ENCODE peak calls at places on chromosomes 1 and 21, in five cellular contexts. One of them, this sample, is unnamed.

GRCh38 chr1:1295154-1295923 is 12.4 kb downstream of the ACAP3 start:
- DNase-seq in skeletal muscle cell: no peak
- DNase-seq in NCI-H1436: no peak
- DNase-seq in BJ: no peak
- DNase-seq in stimulated activated naive CD8-positive, alpha-beta T cell treated with anti-CD3 and anti-CD28 coated beads, Interleukin-15, amount 100 ng/mL, for 72 hours: no peak
- DNase-seq in this sample: no peak

GRCh38 chr1:180953291-180953747 is 40.6 kb downstream of the KIAA1614 start:
- DNase-seq in skeletal muscle cell: no peak
- DNase-seq in NCI-H1436: no peak
- DNase-seq in BJ: no peak
- DNase-seq in stimulated activated naive CD8-positive, alpha-beta T cell treated with anti-CD3 and anti-CD28 coated beads, Interleukin-15, amount 100 ng/mL, for 72 hours: no peak
- DNase-seq in this sample: peak

GRCh38 chr1:183368213-183369108 is 49.7 kb downstream of the NMNAT2 start:
- DNase-seq in skeletal muscle cell: no peak
- DNase-seq in NCI-H1436: no peak
- DNase-seq in BJ: no peak
- DNase-seq in stimulated activated naive CD8-positive, alpha-beta T cell treated with anti-CD3 and anti-CD28 coated beads, Interleukin-15, amount 100 ng/mL, for 72 hours: no peak
- DNase-seq in this sample: peak

GRCh38 chr1:172477216-172477615 is 33.3 kb upstream of the PIGC start:
- DNase-seq in skeletal muscle cell: no peak
- DNase-seq in NCI-H1436: no peak
- DNase-seq in BJ: no peak
- DNase-seq in stimulated activated naive CD8-positive, alpha-beta T cell treated with anti-CD3 and anti-CD28 coated beads, Interleukin-15, amount 100 ng/mL, for 72 hours: no peak
- DNase-seq in this sample: no peak

GRCh38 chr1:201694615-201695335 is 134.2 kb upstream of the IPO9 start:
- DNase-seq in skeletal muscle cell: no peak
- DNase-seq in NCI-H1436: no peak
- DNase-seq in BJ: no peak
- DNase-seq in stimulated activated naive CD8-positive, alpha-beta T cell treated with anti-CD3 and anti-CD28 coated beads, Interleukin-15, amount 100 ng/mL, for 72 hours: no peak
- DNase-seq in this sample: no peak

GRCh38 chr1:156378557-156378956 is 9.5 kb downstream of the RHBG start:
- DNase-seq in skeletal muscle cell: no peak
- DNase-seq in NCI-H1436: no peak
- DNase-seq in BJ: no peak
- DNase-seq in stimulated activated naive CD8-positive, alpha-beta T cell treated with anti-CD3 and anti-CD28 coated beads, Interleukin-15, amount 100 ng/mL, for 72 hours: no peak
- DNase-seq in this sample: no peak

GRCh38 chr1:43620956-43621355 is 29.0 kb upstream of the KDM4A start:
- DNase-seq in skeletal muscle cell: no peak
- DNase-seq in NCI-H1436: no peak
- DNase-seq in BJ: no peak
- DNase-seq in stimulated activated naive CD8-positive, alpha-beta T cell treated with anti-CD3 and anti-CD28 coated beads, Interleukin-15, amount 100 ng/mL, for 72 hours: no peak
- DNase-seq in this sample: no peak

GRCh38 chr1:19684677-19685076 is 20.0 kb downstream of the HTR6 start:
- DNase-seq in skeletal muscle cell: no peak
- DNase-seq in NCI-H1436: no peak
- DNase-seq in BJ: no peak
- DNase-seq in stimulated activated naive CD8-positive, alpha-beta T cell treated with anti-CD3 and anti-CD28 coated beads, Interleukin-15, amount 100 ng/mL, for 72 hours: no peak
- DNase-seq in this sample: no peak

GRCh38 chr1:23980725-23981063 is 567 bp upstream of the SRSF10 start:
- DNase-seq in skeletal muscle cell: no peak
- DNase-seq in NCI-H1436: peak
- DNase-seq in BJ: no peak
- DNase-seq in stimulated activated naive CD8-positive, alpha-beta T cell treated with anti-CD3 and anti-CD28 coated beads, Interleukin-15, amount 100 ng/mL, for 72 hours: peak
- DNase-seq in this sample: no peak

GRCh38 chr1:204451352-204452124 is 39.9 kb upstream of the PPP1R15B start:
- DNase-seq in skeletal muscle cell: no peak
- DNase-seq in NCI-H1436: no peak
- DNase-seq in BJ: no peak
- DNase-seq in stimulated activated naive CD8-positive, alpha-beta T cell treated with anti-CD3 and anti-CD28 coated beads, Interleukin-15, amount 100 ng/mL, for 72 hours: no peak
- DNase-seq in this sample: no peak

GRCh38 chr1:216793303-216793702 is 70.1 kb upstream of the ESRRG start:
- DNase-seq in skeletal muscle cell: no peak
- DNase-seq in NCI-H1436: no peak
- DNase-seq in BJ: no peak
- DNase-seq in stimulated activated naive CD8-positive, alpha-beta T cell treated with anti-CD3 and anti-CD28 coated beads, Interleukin-15, amount 100 ng/mL, for 72 hours: no peak
- DNase-seq in this sample: no peak

GRCh38 chr1:36542962-36543515 is 60.3 kb upstream of the CSF3R start:
- DNase-seq in skeletal muscle cell: no peak
- DNase-seq in NCI-H1436: peak
- DNase-seq in BJ: no peak
- DNase-seq in stimulated activated naive CD8-positive, alpha-beta T cell treated with anti-CD3 and anti-CD28 coated beads, Interleukin-15, amount 100 ng/mL, for 72 hours: no peak
- DNase-seq in this sample: no peak

GRCh38 chr21:26544208-26544607 is 28.9 kb downstream of the CYYR1 start:
- DNase-seq in skeletal muscle cell: no peak
- DNase-seq in NCI-H1436: no peak
- DNase-seq in BJ: no peak
- DNase-seq in stimulated activated naive CD8-positive, alpha-beta T cell treated with anti-CD3 and anti-CD28 coated beads, Interleukin-15, amount 100 ng/mL, for 72 hours: no peak
- DNase-seq in this sample: no peak

GRCh38 chr1:246214708-246215504 is 292.2 kb downstream of the SMYD3 start:
- DNase-seq in skeletal muscle cell: peak
- DNase-seq in NCI-H1436: no peak
- DNase-seq in BJ: peak
- DNase-seq in stimulated activated naive CD8-positive, alpha-beta T cell treated with anti-CD3 and anti-CD28 coated beads, Interleukin-15, amount 100 ng/mL, for 72 hours: no peak
- DNase-seq in this sample: peak

GRCh38 chr21:36297938-36298572 is 21.9 kb upstream of the MORC3 start:
- DNase-seq in skeletal muscle cell: no peak
- DNase-seq in NCI-H1436: no peak
- DNase-seq in BJ: no peak
- DNase-seq in stimulated activated naive CD8-positive, alpha-beta T cell treated with anti-CD3 and anti-CD28 coated beads, Interleukin-15, amount 100 ng/mL, for 72 hours: peak
- DNase-seq in this sample: no peak

GRCh38 chr1:3831689-3832088 is 25.3 kb downstream of the CEP104 start:
- DNase-seq in skeletal muscle cell: no peak
- DNase-seq in NCI-H1436: no peak
- DNase-seq in BJ: peak
- DNase-seq in stimulated activated naive CD8-positive, alpha-beta T cell treated with anti-CD3 and anti-CD28 coated beads, Interleukin-15, amount 100 ng/mL, for 72 hours: no peak
- DNase-seq in this sample: no peak

GRCh38 chr1:222996307-222996983 is 146.6 kb downstream of the TLR5 start:
- DNase-seq in skeletal muscle cell: no peak
- DNase-seq in NCI-H1436: no peak
- DNase-seq in BJ: no peak
- DNase-seq in stimulated activated naive CD8-positive, alpha-beta T cell treated with anti-CD3 and anti-CD28 coated beads, Interleukin-15, amount 100 ng/mL, for 72 hours: no peak
- DNase-seq in this sample: no peak

GRCh38 chr1:16175610-16176553 is 20.0 kb upstream of the EPHA2 start:
- DNase-seq in skeletal muscle cell: no peak
- DNase-seq in NCI-H1436: no peak
- DNase-seq in BJ: peak
- DNase-seq in stimulated activated naive CD8-positive, alpha-beta T cell treated with anti-CD3 and anti-CD28 coated beads, Interleukin-15, amount 100 ng/mL, for 72 hours: no peak
- DNase-seq in this sample: no peak

GRCh38 chr1:90996742-90997413 is 25.0 kb downstream of the ZNF644 start:
- DNase-seq in skeletal muscle cell: no peak
- DNase-seq in NCI-H1436: no peak
- DNase-seq in BJ: no peak
- DNase-seq in stimulated activated naive CD8-positive, alpha-beta T cell treated with anti-CD3 and anti-CD28 coated beads, Interleukin-15, amount 100 ng/mL, for 72 hours: no peak
- DNase-seq in this sample: no peak

GRCh38 chr1:71586030-71586429 is 505.2 kb upstream of the ZRANB2 start:
- DNase-seq in skeletal muscle cell: no peak
- DNase-seq in NCI-H1436: no peak
- DNase-seq in BJ: no peak
- DNase-seq in stimulated activated naive CD8-positive, alpha-beta T cell treated with anti-CD3 and anti-CD28 coated beads, Interleukin-15, amount 100 ng/mL, for 72 hours: no peak
- DNase-seq in this sample: no peak

GRCh38 chr21:33642896-33643657 is 776 bp downstream of the ITSN1 start:
- DNase-seq in skeletal muscle cell: no peak
- DNase-seq in NCI-H1436: no peak
- DNase-seq in BJ: no peak
- DNase-seq in stimulated activated naive CD8-positive, alpha-beta T cell treated with anti-CD3 and anti-CD28 coated beads, Interleukin-15, amount 100 ng/mL, for 72 hours: peak
- DNase-seq in this sample: no peak

GRCh38 chr1:110424699-110425098 is 17.2 kb upstream of the LAMTOR5 start:
- DNase-seq in skeletal muscle cell: no peak
- DNase-seq in NCI-H1436: no peak
- DNase-seq in BJ: no peak
- DNase-seq in stimulated activated naive CD8-positive, alpha-beta T cell treated with anti-CD3 and anti-CD28 coated beads, Interleukin-15, amount 100 ng/mL, for 72 hours: no peak
- DNase-seq in this sample: no peak

GRCh38 chr1:157961805-157962762 is 31.4 kb upstream of the KIRREL1 start:
- DNase-seq in skeletal muscle cell: no peak
- DNase-seq in NCI-H1436: no peak
- DNase-seq in BJ: no peak
- DNase-seq in stimulated activated naive CD8-positive, alpha-beta T cell treated with anti-CD3 and anti-CD28 coated beads, Interleukin-15, amount 100 ng/mL, for 72 hours: no peak
- DNase-seq in this sample: no peak

GRCh38 chr1:228993106-228993505 is 257.8 kb downstream of the RHOU start:
- DNase-seq in skeletal muscle cell: no peak
- DNase-seq in NCI-H1436: no peak
- DNase-seq in BJ: no peak
- DNase-seq in stimulated activated naive CD8-positive, alpha-beta T cell treated with anti-CD3 and anti-CD28 coated beads, Interleukin-15, amount 100 ng/mL, for 72 hours: no peak
- DNase-seq in this sample: no peak